ENCODE peak calls at places on chromosome 6, in six cellular contexts. One of them, this sample, is unnamed.

GRCh38 chr6:35425284-35425683 is 26.9 kb upstream of the FANCE start:
- DNase-seq in endothelial cell of umbilical vein: peak; percentile 92
- DNase-seq in A549: no peak
- DNase-seq in K562: no peak
- DNase-seq in GM12878: no peak
- DNase-seq in HepG2: no peak
- DNase-seq in this sample: peak; percentile 65

GRCh38 chr6:141700836-141701235 is 431.9 kb upstream of the GJE1 start:
- DNase-seq in endothelial cell of umbilical vein: peak; percentile 47
- DNase-seq in A549: no peak
- DNase-seq in K562: no peak
- DNase-seq in GM12878: no peak
- DNase-seq in HepG2: no peak
- DNase-seq in this sample: no peak

GRCh38 chr6:167299641-167300308 is 8.7 kb downstream of the UNC93A start:
- DNase-seq in endothelial cell of umbilical vein: no peak
- DNase-seq in A549: no peak
- DNase-seq in K562: no peak
- DNase-seq in GM12878: no peak
- DNase-seq in HepG2: no peak
- DNase-seq in this sample: no peak

GRCh38 chr6:143999406-143999805 is 8.7 kb downstream of the PLAGL1 start:
- DNase-seq in endothelial cell of umbilical vein: peak; percentile 4
- DNase-seq in A549: no peak
- DNase-seq in K562: no peak
- DNase-seq in GM12878: no peak
- DNase-seq in HepG2: no peak
- DNase-seq in this sample: no peak

GRCh38 chr6:41430875-41431274 is 95.5 kb downstream of the NCR2 start:
- DNase-seq in endothelial cell of umbilical vein: no peak
- DNase-seq in A549: no peak
- DNase-seq in K562: no peak
- DNase-seq in GM12878: no peak
- DNase-seq in HepG2: no peak
- DNase-seq in this sample: peak; percentile 85

GRCh38 chr6:147204843-147205311 is 660 bp downstream of the STXBP5 start:
- DNase-seq in endothelial cell of umbilical vein: peak; percentile 29
- DNase-seq in A549: no peak
- DNase-seq in K562: no peak
- DNase-seq in GM12878: no peak
- DNase-seq in HepG2: no peak
- DNase-seq in this sample: no peak

GRCh38 chr6:51768087-51768486 is 319.3 kb downstream of the PKHD1 start:
- DNase-seq in endothelial cell of umbilical vein: no peak
- DNase-seq in A549: no peak
- DNase-seq in K562: no peak
- DNase-seq in GM12878: no peak
- DNase-seq in HepG2: no peak
- DNase-seq in this sample: no peak

GRCh38 chr6:130927305-130927704 is 100.1 kb downstream of the SMLR1 start:
- DNase-seq in endothelial cell of umbilical vein: no peak
- DNase-seq in A549: no peak
- DNase-seq in K562: peak; percentile 34
- DNase-seq in GM12878: no peak
- DNase-seq in HepG2: peak; percentile 54
- DNase-seq in this sample: peak; percentile 13

GRCh38 chr6:29647927-29648642 is 8.8 kb upstream of the MOG start:
- DNase-seq in endothelial cell of umbilical vein: peak; percentile 29
- DNase-seq in A549: peak; percentile 45
- DNase-seq in K562: peak; percentile 43
- DNase-seq in GM12878: no peak
- DNase-seq in HepG2: peak; percentile 39
- DNase-seq in this sample: peak; percentile 41

GRCh38 chr6:170051229-170052172 is 239.4 kb downstream of the DLL1 start:
- DNase-seq in endothelial cell of umbilical vein: no peak
- DNase-seq in A549: no peak
- DNase-seq in K562: no peak
- DNase-seq in GM12878: no peak
- DNase-seq in HepG2: no peak
- DNase-seq in this sample: no peak

GRCh38 chr6:108497883-108498282 is 62.8 kb upstream of the FOXO3 start:
- DNase-seq in endothelial cell of umbilical vein: peak; percentile 59
- DNase-seq in A549: peak; percentile 4
- DNase-seq in K562: peak; percentile 16
- DNase-seq in GM12878: no peak
- DNase-seq in HepG2: peak; percentile 45
- DNase-seq in this sample: peak; percentile 74

GRCh38 chr6:3228791-3229565 is 1.5 kb upstream of the TUBB2B start:
- DNase-seq in endothelial cell of umbilical vein: no peak
- DNase-seq in A549: no peak
- DNase-seq in K562: no peak
- DNase-seq in GM12878: no peak
- DNase-seq in HepG2: no peak
- DNase-seq in this sample: no peak

GRCh38 chr6:38391909-38392614 is 247.7 kb downstream of the BTBD9 start:
- DNase-seq in endothelial cell of umbilical vein: peak; percentile 34
- DNase-seq in A549: no peak
- DNase-seq in K562: no peak
- DNase-seq in GM12878: no peak
- DNase-seq in HepG2: no peak
- DNase-seq in this sample: no peak

GRCh38 chr6:343960-344815 is 47.4 kb upstream of the IRF4 start:
- DNase-seq in endothelial cell of umbilical vein: no peak
- DNase-seq in A549: no peak
- DNase-seq in K562: no peak
- DNase-seq in GM12878: no peak
- DNase-seq in HepG2: no peak
- DNase-seq in this sample: no peak

GRCh38 chr6:154555075-154555677 is 44.7 kb upstream of the CNKSR3 start:
- DNase-seq in endothelial cell of umbilical vein: peak; percentile 45
- DNase-seq in A549: peak; percentile 22
- DNase-seq in K562: no peak
- DNase-seq in GM12878: no peak
- DNase-seq in HepG2: no peak
- DNase-seq in this sample: no peak

GRCh38 chr6:81909162-81909561 is 156.7 kb upstream of the TENT5A start:
- DNase-seq in endothelial cell of umbilical vein: no peak
- DNase-seq in A549: no peak
- DNase-seq in K562: no peak
- DNase-seq in GM12878: no peak
- DNase-seq in HepG2: no peak
- DNase-seq in this sample: no peak

GRCh38 chr6:37607949-37608348 is 89.7 kb downstream of the MDGA1 start:
- DNase-seq in endothelial cell of umbilical vein: peak; percentile 12
- DNase-seq in A549: peak; percentile 22
- DNase-seq in K562: peak; percentile 55
- DNase-seq in GM12878: no peak
- DNase-seq in HepG2: peak; percentile 21
- DNase-seq in this sample: peak; percentile 21

GRCh38 chr6:79005024-79005423 is 73.0 kb downstream of the PHIP start:
- DNase-seq in endothelial cell of umbilical vein: peak; percentile 64
- DNase-seq in A549: no peak
- DNase-seq in K562: no peak
- DNase-seq in GM12878: no peak
- DNase-seq in HepG2: no peak
- DNase-seq in this sample: no peak

GRCh38 chr6:144378437-144378836 is 93.3 kb downstream of the UTRN start:
- DNase-seq in endothelial cell of umbilical vein: peak; percentile 47
- DNase-seq in A549: no peak
- DNase-seq in K562: no peak
- DNase-seq in GM12878: no peak
- DNase-seq in HepG2: no peak
- DNase-seq in this sample: no peak

GRCh38 chr6:169271158-169271936 is 17.7 kb upstream of the THBS2 start:
- DNase-seq in endothelial cell of umbilical vein: no peak
- DNase-seq in A549: no peak
- DNase-seq in K562: no peak
- DNase-seq in GM12878: no peak
- DNase-seq in HepG2: no peak
- DNase-seq in this sample: no peak

GRCh38 chr6:166419268-166419667 is 36.5 kb upstream of the MPC1 start:
- DNase-seq in endothelial cell of umbilical vein: no peak
- DNase-seq in A549: no peak
- DNase-seq in K562: no peak
- DNase-seq in GM12878: peak; percentile 71
- DNase-seq in HepG2: no peak
- DNase-seq in this sample: peak; percentile 80

GRCh38 chr6:144062757-144063156 is 32.6 kb downstream of the SF3B5 start:
- DNase-seq in endothelial cell of umbilical vein: no peak
- DNase-seq in A549: no peak
- DNase-seq in K562: no peak
- DNase-seq in GM12878: no peak
- DNase-seq in HepG2: no peak
- DNase-seq in this sample: peak; percentile 19

GRCh38 chr6:97102152-97102790 is 177.7 kb downstream of the KLHL32 start:
- DNase-seq in endothelial cell of umbilical vein: no peak
- DNase-seq in A549: no peak
- DNase-seq in K562: no peak
- DNase-seq in GM12878: no peak
- DNase-seq in HepG2: no peak
- DNase-seq in this sample: no peak

GRCh38 chr6:119077643-119078448 is 618 bp downstream of the FAM184A start:
- DNase-seq in endothelial cell of umbilical vein: no peak
- DNase-seq in A549: no peak
- DNase-seq in K562: peak; percentile 44
- DNase-seq in GM12878: no peak
- DNase-seq in HepG2: peak; percentile 32
- DNase-seq in this sample: no peak

GRCh38 chr6:9159051-9159450 is 723.7 kb upstream of the SLC35B3 start:
- DNase-seq in endothelial cell of umbilical vein: no peak
- DNase-seq in A549: no peak
- DNase-seq in K562: no peak
- DNase-seq in GM12878: no peak
- DNase-seq in HepG2: no peak
- DNase-seq in this sample: no peak

GRCh38 chr6:141203902-141204575 is 928.7 kb upstream of the GJE1 start:
- DNase-seq in endothelial cell of umbilical vein: no peak
- DNase-seq in A549: no peak
- DNase-seq in K562: no peak
- DNase-seq in GM12878: no peak
- DNase-seq in HepG2: no peak
- DNase-seq in this sample: no peak

GRCh38 chr6:12718025-12718424 is 1.5 kb downstream of the PHACTR1 start:
- DNase-seq in endothelial cell of umbilical vein: no peak
- DNase-seq in A549: peak; percentile 4
- DNase-seq in K562: no peak
- DNase-seq in GM12878: no peak
- DNase-seq in HepG2: peak; percentile 31
- DNase-seq in this sample: no peak

GRCh38 chr6:153947817-153948447 is 91.1 kb upstream of the OPRM1 start:
- DNase-seq in endothelial cell of umbilical vein: no peak
- DNase-seq in A549: no peak
- DNase-seq in K562: peak; percentile 7
- DNase-seq in GM12878: no peak
- DNase-seq in HepG2: peak; percentile 20
- DNase-seq in this sample: peak; percentile 41

GRCh38 chr6:118589186-118589585 is 41.1 kb downstream of the PLN start:
- DNase-seq in endothelial cell of umbilical vein: peak; percentile 32
- DNase-seq in A549: no peak
- DNase-seq in K562: no peak
- DNase-seq in GM12878: no peak
- DNase-seq in HepG2: no peak
- DNase-seq in this sample: no peak

GRCh38 chr6:158165919-158166416 is 2.1 kb downstream of the SERAC1 start:
- DNase-seq in endothelial cell of umbilical vein: no peak
- DNase-seq in A549: no peak
- DNase-seq in K562: no peak
- DNase-seq in GM12878: no peak
- DNase-seq in HepG2: peak; percentile 43
- DNase-seq in this sample: no peak

GRCh38 chr6:56766806-56767178 is 124.1 kb upstream of the DST start:
- DNase-seq in endothelial cell of umbilical vein: peak; percentile 46
- DNase-seq in A549: no peak
- DNase-seq in K562: no peak
- DNase-seq in GM12878: peak; percentile 92
- DNase-seq in HepG2: no peak
- DNase-seq in this sample: no peak

GRCh38 chr6:16949696-16950095 is 152.2 kb upstream of the STMND1 start:
- DNase-seq in endothelial cell of umbilical vein: no peak
- DNase-seq in A549: no peak
- DNase-seq in K562: no peak
- DNase-seq in GM12878: no peak
- DNase-seq in HepG2: no peak
- DNase-seq in this sample: no peak
- TF ChIP-seq MYC in endothelial cell of umbilical vein: no peak
- TF ChIP-seq MYC in A549: no peak
- TF ChIP-seq MYC in K562: no peak
- TF ChIP-seq MYC in GM12878: no peak
- TF ChIP-seq MYC in HepG2: no peak
- TF ChIP-seq MYC in this sample: no peak

DNA sequence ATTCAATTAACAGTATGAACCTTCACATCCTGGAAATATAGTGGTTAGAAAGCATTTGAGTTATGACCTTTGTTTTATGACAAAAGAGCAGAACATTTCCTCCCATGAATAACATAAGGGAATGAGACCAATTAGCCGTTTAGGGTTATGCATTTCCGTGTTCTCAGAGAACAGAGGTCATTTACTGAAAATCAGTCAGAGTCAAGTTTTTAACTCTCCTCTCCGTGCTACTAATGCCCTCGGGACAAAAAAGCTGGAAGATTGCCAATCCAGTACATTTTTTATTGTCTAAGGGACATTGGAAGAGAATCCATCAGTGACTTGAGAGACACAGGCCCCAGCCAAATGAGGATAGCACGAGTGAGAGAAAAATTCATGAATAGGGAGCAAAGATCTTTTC is 632.7 kb downstream of the RFPL4B start:
- DNase-seq in endothelial cell of umbilical vein: peak; percentile 74
- DNase-seq in A549: no peak
- DNase-seq in K562: no peak
- DNase-seq in GM12878: no peak
- DNase-seq in HepG2: no peak
- DNase-seq in this sample: no peak
- TF ChIP-seq MYC in endothelial cell of umbilical vein: no peak
- TF ChIP-seq MYC in A549: no peak
- TF ChIP-seq MYC in K562: no peak
- TF ChIP-seq MYC in GM12878: no peak
- TF ChIP-seq MYC in HepG2: no peak
- TF ChIP-seq MYC in this sample: no peak

DNA sequence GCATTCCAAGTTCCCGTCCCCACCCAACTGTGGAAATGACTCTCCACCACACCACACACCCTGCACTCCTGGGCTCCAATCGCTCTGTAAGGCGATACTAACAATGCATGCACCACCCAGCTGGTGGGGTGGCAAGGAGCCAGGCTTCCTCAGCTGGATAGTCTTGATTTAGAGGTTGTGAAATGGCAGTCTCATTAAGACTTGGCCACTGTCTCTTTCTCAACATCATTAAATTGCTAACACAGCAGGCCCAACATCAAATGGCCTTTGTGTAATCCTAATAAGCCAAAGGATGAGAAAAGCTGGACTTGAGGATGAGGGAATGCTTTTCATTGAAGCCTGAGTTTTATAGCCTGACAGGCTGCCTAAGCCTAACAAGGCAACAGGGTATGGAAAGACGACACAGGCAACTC is 223.7 kb downstream of the GMDS start:
- DNase-seq in endothelial cell of umbilical vein: peak; percentile 48
- DNase-seq in A549: no peak
- DNase-seq in K562: no peak
- DNase-seq in GM12878: no peak
- DNase-seq in HepG2: no peak
- DNase-seq in this sample: peak; percentile 47
- TF ChIP-seq MYC in endothelial cell of umbilical vein: no peak
- TF ChIP-seq MYC in A549: no peak
- TF ChIP-seq MYC in K562: no peak
- TF ChIP-seq MYC in GM12878: no peak
- TF ChIP-seq MYC in HepG2: no peak
- TF ChIP-seq MYC in this sample: peak; percentile 48

GRCh38 chr6:111841822-111842221 is 31.4 kb downstream of the FYN start:
- DNase-seq in endothelial cell of umbilical vein: peak; percentile 74
- DNase-seq in A549: no peak
- DNase-seq in K562: no peak
- DNase-seq in GM12878: peak; percentile 60
- DNase-seq in HepG2: no peak
- DNase-seq in this sample: peak; percentile 84
- TF ChIP-seq MYC in endothelial cell of umbilical vein: no peak
- TF ChIP-seq MYC in A549: no peak
- TF ChIP-seq MYC in K562: no peak
- TF ChIP-seq MYC in GM12878: no peak
- TF ChIP-seq MYC in HepG2: no peak
- TF ChIP-seq MYC in this sample: no peak